ENCODE peak calls at places on chromosomes 16 and 17, in six cellular contexts. M is gastrocnemius medialis, I is transverse colon, O is uterus, K is stomach, Y is endothelial cell. D is an unnamed sample.

GRCh38 chr17:55482591-55483389 is 28.5 kb downstream of the SMIM36 start:
- DNase-seq in M (no peak), I (no peak), O (no peak), K (no peak), Y (no peak), D (no peak)

GRCh38 chr16:66248096-66248495 is 118.4 kb upstream of the CDH5 start:
- DNase-seq in M (peak; percentile 74), I (peak; percentile 37), O (peak; percentile 83), K (peak; percentile 37), Y (no peak), D (peak; percentile 31)

GRCh38 chr16:74756203-74756602 is 18.4 kb downstream of the FA2H start:
- DNase-seq in M (no peak), I (no peak), O (no peak), K (no peak), Y (no peak), D (no peak)

GRCh38 chr17:80850109-80850508 is 141.5 kb upstream of the CHMP6 start:
- DNase-seq in M (peak; percentile 3), I (no peak), O (no peak), K (no peak), Y (no peak), D (no peak)

GRCh38 chr16:15507299-15507958 is 73.0 kb downstream of the BMERB1 start:
- DNase-seq in M (peak; percentile 38), I (no peak), O (no peak), K (no peak), Y (no peak), D (peak; percentile 45)

GRCh38 chr16:58025351-58026138 is at the start of gene MMP15:
- DNase-seq in M (peak; percentile 63), I (peak; percentile 94), O (no peak), K (peak; percentile 94), Y (peak; percentile 80), D (peak; percentile 64)

GRCh38 chr16:67283039-67283825 is 3.9 kb downstream of the PLEKHG4 start:
- DNase-seq in M (no peak), I (no peak), O (no peak), K (no peak), Y (no peak), D (peak; percentile 23)

GRCh38 chr16:20383106-20384029 is 21.2 kb downstream of the PDILT start:
- DNase-seq in M (peak; percentile 14), I (peak; percentile 47), O (peak; percentile 67), K (peak; percentile 55), Y (peak; percentile 82), D (peak; percentile 75)

GRCh38 chr16:69367980-69368379 is 16.4 kb upstream of the TMED6 start:
- DNase-seq in M (no peak), I (no peak), O (no peak), K (no peak), Y (peak; percentile 27), D (peak; percentile 41)

GRCh38 chr16:57194512-57194911 is 8.4 kb downstream of the RSPRY1 start:
- DNase-seq in M (no peak), I (no peak), O (no peak), K (no peak), Y (no peak), D (peak; percentile 84)

GRCh38 chr17:64984776-64985521 is 65.7 kb upstream of the LRRC37A3 start:
- DNase-seq in M (no peak), I (peak; percentile 29), O (peak; percentile 56), K (no peak), Y (no peak), D (peak; percentile 52)

DNA sequence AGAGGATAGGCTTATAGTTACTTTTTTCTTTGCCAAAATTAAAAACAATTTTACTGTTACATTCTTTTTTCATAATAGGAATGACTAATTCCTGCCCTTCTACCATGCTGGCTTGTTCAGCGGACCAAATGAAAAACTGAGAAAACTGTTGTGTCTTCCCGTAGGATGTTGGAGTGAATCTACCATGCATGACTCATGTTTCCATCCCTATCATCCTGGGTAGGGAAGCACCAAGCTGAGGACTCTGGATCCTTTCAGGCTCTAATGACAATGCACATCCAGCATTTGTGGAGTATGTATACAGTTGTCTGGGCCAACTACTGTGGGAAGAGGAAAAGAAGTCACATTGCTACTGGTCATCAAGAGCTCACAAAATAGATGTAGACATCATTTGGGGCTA is 41.1 kb upstream of the DHX8 start:
- DNase-seq in M (no peak), I (no peak), O (no peak), K (no peak), Y (no peak), D (peak; percentile 53)
- TF ChIP-seq CTCF in M (no peak), I (no peak), O (no peak), K (no peak), Y (no peak), D (no peak)

DNA sequence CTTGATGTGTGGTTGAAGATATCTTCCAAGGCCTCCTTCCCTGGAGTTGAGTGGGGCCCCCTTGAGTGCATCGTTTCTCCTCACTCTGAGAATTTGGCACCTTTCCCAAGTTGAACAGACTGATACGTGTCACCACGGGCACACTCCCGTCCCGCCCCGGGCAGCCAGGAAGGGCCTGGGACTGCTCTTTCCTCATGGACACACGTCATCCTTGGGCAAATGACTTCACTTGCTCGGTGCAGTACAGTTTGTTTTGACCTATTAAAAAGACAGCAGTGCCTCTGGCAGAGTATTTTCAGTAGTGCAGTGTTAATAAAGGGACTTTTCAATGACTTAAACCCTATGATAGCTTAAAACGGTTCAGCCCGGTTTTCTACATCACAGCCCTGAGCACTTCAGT is 59.9 kb downstream of the SEC14L1 start:
- DNase-seq in M (no peak), I (no peak), O (no peak), K (no peak), Y (no peak), D (peak; percentile 27)
- TF ChIP-seq CTCF in M (no peak), I (no peak), O (no peak), K (no peak), Y (no peak), D (no peak)

GRCh38 chr16:22161401-22161800 is 905 bp upstream of the SDR42E2 start:
- DNase-seq in M (no peak), I (no peak), O (no peak), K (no peak), Y (no peak), D (no peak)
- TF ChIP-seq CTCF in M (no peak), I (no peak), O (no peak), K (no peak), Y (no peak), D (no peak)

GRCh38 chr17:29567362-29568330 is 809 bp upstream of the ABHD15 start:
- DNase-seq in M (peak; percentile 52), I (peak; percentile 80), O (peak; percentile 51), K (peak; percentile 73), Y (peak; percentile 53), D (peak; percentile 53)

GRCh38 chr17:29569245-29569950 is 897 bp downstream of the TP53I13 start:
- DNase-seq in M (peak; percentile 12), I (no peak), O (no peak), K (no peak), Y (no peak), D (no peak)

GRCh38 chr17:29568331-29569244 is at the start of gene TP53I13:
- DNase-seq in M (peak; percentile 76), I (peak; percentile 94), O (peak; percentile 87), K (peak; percentile 91), Y (peak; percentile 73), D (peak; percentile 77)

GRCh38 chr17:29565643-29566472 is 979 bp downstream of the ABHD15 start:
- DNase-seq in M (peak; percentile 20), I (peak; percentile 71), O (no peak), K (peak; percentile 59), Y (no peak), D (no peak)

GRCh38 chr17:29566473-29567361 is at the start of gene ABHD15:
- DNase-seq in M (peak; percentile 48), I (peak; percentile 84), O (peak; percentile 52), K (peak; percentile 79), Y (peak; percentile 53), D (peak; percentile 48)
- TF ChIP-seq CTCF in M (no peak), I (no peak), O (no peak), K (no peak), Y (no peak), D (no peak)

GRCh38 chr17:83200746-83201145 is 121.3 kb downstream of the METRNL start:
- DNase-seq in M (no peak), I (no peak), O (no peak), K (no peak), Y (no peak), D (no peak)
- TF ChIP-seq CTCF in M (no peak), I (no peak), O (no peak), K (no peak), Y (no peak), D (no peak)

DNA sequence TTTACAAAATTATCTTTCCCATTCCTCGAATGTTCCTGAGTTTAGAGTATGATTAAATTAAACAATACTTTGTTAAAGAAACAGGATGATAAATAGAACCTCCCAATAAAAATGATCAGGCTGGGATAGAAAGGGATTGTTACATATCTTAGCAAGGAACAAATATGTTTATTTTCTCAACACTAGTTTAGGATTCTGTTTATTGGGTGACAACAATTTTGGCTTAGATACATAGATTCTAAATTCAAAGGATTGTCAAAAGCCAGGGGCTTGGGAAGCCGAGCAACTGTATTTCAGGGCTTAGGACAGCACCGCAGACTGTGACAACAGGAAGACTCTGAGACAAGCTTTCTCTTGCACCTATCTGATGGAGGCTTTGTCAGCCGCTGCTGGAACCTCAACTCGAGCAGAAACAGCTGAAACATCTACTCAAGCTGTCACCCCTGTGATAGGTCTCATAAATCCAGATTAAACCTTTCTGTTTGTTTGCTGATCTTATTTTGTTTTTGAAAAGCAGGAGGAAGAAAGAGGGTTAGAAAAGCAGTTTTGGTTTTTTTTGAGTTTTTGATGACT is 562.8 kb upstream of the ZFHX3 start:
- DNase-seq in M (no peak), I (no peak), O (no peak), K (no peak), Y (peak; percentile 8), D (no peak)
- TF ChIP-seq CTCF in M (no peak), I (no peak), O (no peak), K (no peak), Y (no peak), D (no peak)

DNA sequence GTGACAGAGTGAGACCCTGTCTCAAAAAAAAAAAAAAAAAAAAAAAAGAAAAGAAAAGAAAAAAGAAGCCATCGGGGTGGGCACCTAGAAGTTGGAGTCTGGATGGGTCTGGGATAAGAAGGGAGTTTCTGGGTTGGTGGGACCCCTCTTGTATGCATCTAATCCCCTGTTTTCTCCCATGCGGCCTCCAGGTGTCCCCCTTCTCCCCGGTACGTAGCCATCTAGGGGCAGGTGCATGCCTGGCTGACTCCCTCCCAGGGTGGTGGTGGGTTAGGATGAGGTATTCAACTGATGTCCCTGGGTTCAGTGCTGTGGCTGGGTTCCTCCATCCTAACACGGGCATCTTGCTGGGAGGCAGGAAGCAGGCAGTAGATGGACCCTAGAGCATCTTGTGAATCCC is 13.0 kb downstream of the FMNL1 start:
- DNase-seq in M (no peak), I (no peak), O (no peak), K (no peak), Y (no peak), D (no peak)
- TF ChIP-seq CTCF in M (no peak), I (no peak), O (no peak), K (no peak), Y (no peak), D (peak; percentile 16)